ENCODE peak calls at places on chromosomes 3 and 15, in nine cellular contexts. R is BJ; Q is RPMI7951; U is effector CD4-positive, alpha-beta T cell; F is ELR; D is RCC 7860; W is Right ventricle myocardium inferior; L is NCI-H1092 treated with DMSO at 0.1 percent for 48 hours; P is activated gamma-delta T cell. Z is an unnamed sample.

GRCh38 chr15:100114100-100114499 is 227.7 kb downstream of the ADAMTS17 start:
- DNase-seq in R (no peak), Q (peak), U (no peak), F (peak), D (peak), W (peak), L (no peak), P (no peak), Z (no peak)

GRCh38 chr3:14923476-14923875 is 23.9 kb upstream of the NR2C2 start:
- DNase-seq in R (no peak), Q (no peak), U (no peak), F (no peak), D (no peak), W (peak), L (no peak), P (no peak), Z (no peak)

GRCh38 chr15:89963301-89964288 is 37.5 kb upstream of the ZNF710 start:
- DNase-seq in R (no peak), Q (no peak), U (no peak), F (no peak), D (no peak), W (peak), L (no peak), P (no peak), Z (no peak)

GRCh38 chr3:157905885-157906284 is 200.3 kb downstream of the SHOX2 start:
- DNase-seq in R (no peak), Q (no peak), U (no peak), F (no peak), D (no peak), W (no peak), L (no peak), P (no peak), Z (no peak)

GRCh38 chr3:176075491-176075890 is 1121.8 kb downstream of the TBL1XR1 start:
- DNase-seq in R (no peak), Q (no peak), U (no peak), F (no peak), D (no peak), W (no peak), L (no peak), P (no peak), Z (no peak)

GRCh38 chr15:78906310-78906608 is 33.6 kb downstream of the MORF4L1 start:
- DNase-seq in R (peak), Q (peak), U (no peak), F (peak), D (peak), W (no peak), L (no peak), P (no peak), Z (no peak)

GRCh38 chr3:152402698-152403456 is 134.1 kb downstream of the MBNL1 start:
- DNase-seq in R (no peak), Q (no peak), U (no peak), F (peak), D (no peak), W (no peak), L (no peak), P (no peak), Z (no peak)

GRCh38 chr3:136937886-136938285 is 19.9 kb upstream of the IL20RB start:
- DNase-seq in R (no peak), Q (no peak), U (no peak), F (no peak), D (no peak), W (no peak), L (no peak), P (no peak), Z (no peak)

GRCh38 chr3:173690542-173690941 is 293.0 kb downstream of the NLGN1 start:
- DNase-seq in R (peak), Q (no peak), U (no peak), F (peak), D (peak), W (no peak), L (no peak), P (no peak), Z (no peak)

GRCh38 chr15:71011503-71012155 is 103.6 kb upstream of the THSD4 start:
- DNase-seq in R (peak), Q (peak), U (no peak), F (peak), D (peak), W (no peak), L (peak), P (no peak), Z (peak)

GRCh38 chr3:37456270-37456708 is 281.9 kb upstream of the LRRFIP2 start:
- DNase-seq in R (no peak), Q (peak), U (no peak), F (peak), D (no peak), W (peak), L (no peak), P (no peak), Z (no peak)

GRCh38 chr3:168134931-168135330 is 39.2 kb upstream of the GOLIM4 start:
- DNase-seq in R (no peak), Q (peak), U (no peak), F (no peak), D (no peak), W (no peak), L (no peak), P (no peak), Z (no peak)

GRCh38 chr15:85541744-85542143 is 161.3 kb downstream of the AKAP13 start:
- DNase-seq in R (no peak), Q (no peak), U (no peak), F (no peak), D (no peak), W (no peak), L (no peak), P (no peak), Z (peak)

GRCh38 chr15:70440416-70441138 is 322.8 kb downstream of the UACA start:
- DNase-seq in R (no peak), Q (no peak), U (no peak), F (no peak), D (no peak), W (no peak), L (no peak), P (no peak), Z (no peak)

GRCh38 chr15:47887181-47887580 is 169.9 kb downstream of the SEMA6D start:
- DNase-seq in R (no peak), Q (no peak), U (no peak), F (no peak), D (no peak), W (no peak), L (peak), P (no peak), Z (no peak)

GRCh38 chr15:72201346-72202029 is 3.9 kb upstream of the GRAMD2A start:
- DNase-seq in R (no peak), Q (no peak), U (no peak), F (no peak), D (no peak), W (no peak), L (no peak), P (no peak), Z (no peak)

GRCh38 chr3:62374375-62374876 is 1.1 kb upstream of the FEZF2 start:
- DNase-seq in R (no peak), Q (no peak), U (no peak), F (peak), D (no peak), W (no peak), L (no peak), P (no peak), Z (no peak)

GRCh38 chr3:100602506-100603444 is 6.6 kb upstream of the ADGRG7 start:
- DNase-seq in R (no peak), Q (peak), U (no peak), F (peak), D (peak), W (no peak), L (no peak), P (no peak), Z (peak)

GRCh38 chr3:59451041-59451763 is 401.4 kb upstream of the CFAP20DC start:
- DNase-seq in R (no peak), Q (peak), U (peak), F (no peak), D (peak), W (no peak), L (no peak), P (no peak), Z (no peak)